ENCODE peak calls at places on chromosomes 1 and 21, in five cellular contexts. L is H1, G is K562, N is GM12878, M is HepG2. P is an unnamed sample.

GRCh38 chr1:4695241-4695640 is 40.8 kb downstream of the AJAP1 start:
- DNase-seq in L (no peak), G (no peak), N (no peak), M (no peak), P (no peak)

GRCh38 chr1:89998306-89998705 is 3.4 kb downstream of the ZNF326 start:
- DNase-seq in L (no peak), G (no peak), N (no peak), M (no peak), P (no peak)

GRCh38 chr21:31586118-31586517 is 73.4 kb upstream of the SOD1 start:
- DNase-seq in L (no peak), G (no peak), N (no peak), M (no peak), P (no peak)

GRCh38 chr1:115063238-115063901 is 25.9 kb downstream of the TSPAN2 start:
- DNase-seq in L (no peak), G (no peak), N (no peak), M (no peak), P (no peak)

GRCh38 chr1:33867684-33868083 is 3.8 kb downstream of the HMGB4 start:
- DNase-seq in L (no peak), G (no peak), N (no peak), M (no peak), P (no peak)

GRCh38 chr1:59446257-59446901 is 149.5 kb downstream of the FGGY start:
- DNase-seq in L (no peak), G (no peak), N (no peak), M (no peak), P (no peak)

GRCh38 chr1:221949996-221950395 is 208.1 kb upstream of the DUSP10 start:
- DNase-seq in L (no peak), G (no peak), N (no peak), M (no peak), P (no peak)

GRCh38 chr1:153070243-153070642 is 1.2 kb downstream of the SPRR2B start:
- DNase-seq in L (no peak), G (no peak), N (no peak), M (no peak), P (no peak)

GRCh38 chr21:39168800-39169199 is 14.5 kb downstream of the PSMG1 start:
- DNase-seq in L (no peak), G (no peak), N (no peak), M (no peak), P (no peak)

GRCh38 chr21:39647476-39647875 is 34.7 kb downstream of the B3GALT5 start:
- DNase-seq in L (no peak), G (no peak), N (no peak), M (no peak), P (no peak)

GRCh38 chr1:15260418-15261154 is 13.6 kb downstream of the FHAD1 start:
- DNase-seq in L (no peak), G (peak), N (no peak), M (peak), P (peak)

GRCh38 chr1:209048961-209049669 is 534.4 kb upstream of the CAMK1G start:
- DNase-seq in L (no peak), G (no peak), N (no peak), M (no peak), P (no peak)

GRCh38 chr1:67171978-67172377 is 5.7 kb downstream of the IL23R start:
- DNase-seq in L (no peak), G (no peak), N (no peak), M (no peak), P (no peak)
- TF ChIP-seq SRF in L (no peak), G (no peak), N (no peak), M (no peak), P (no peak)

GRCh38 chr1:147316968-147317367 is 74.5 kb downstream of the CHD1L start:
- DNase-seq in L (no peak), G (no peak), N (no peak), M (no peak), P (no peak)
- TF ChIP-seq SRF in L (no peak), G (no peak), N (no peak), M (no peak), P (no peak)

GRCh38 chr1:41895552-41895951 is 23.2 kb downstream of the HIVEP3 start:
- DNase-seq in L (no peak), G (peak), N (no peak), M (no peak), P (no peak)
- TF ChIP-seq SRF in L (no peak), G (no peak), N (no peak), M (no peak), P (no peak)

GRCh38 chr1:204836856-204837255 is 33.8 kb upstream of the NFASC start:
- DNase-seq in L (no peak), G (no peak), N (no peak), M (no peak), P (no peak)

GRCh38 chr1:204841316-204841715 is 29.3 kb upstream of the NFASC start:
- DNase-seq in L (no peak), G (no peak), N (no peak), M (no peak), P (no peak)

GRCh38 chr1:204834329-204834728 is 36.3 kb upstream of the NFASC start:
- DNase-seq in L (no peak), G (no peak), N (no peak), M (no peak), P (no peak)

GRCh38 chr1:204834752-204835151 is 35.9 kb upstream of the NFASC start:
- DNase-seq in L (no peak), G (no peak), N (no peak), M (no peak), P (no peak)

GRCh38 chr1:204837440-204838084 is 33.1 kb upstream of the NFASC start:
- DNase-seq in L (no peak), G (peak), N (no peak), M (peak), P (no peak)
- TF ChIP-seq SRF in L (no peak), G (peak), N (no peak), M (no peak), P (no peak)

GRCh38 chr21:45558044-45558721 is 15.9 kb upstream of the SLC19A1 start:
- DNase-seq in L (no peak), G (no peak), N (no peak), M (no peak), P (no peak)

GRCh38 chr21:45560106-45561021 is 18.1 kb upstream of the SLC19A1 start:
- DNase-seq in L (no peak), G (no peak), N (no peak), M (no peak), P (no peak)

GRCh38 chr21:45557611-45558043 is 15.4 kb upstream of the SLC19A1 start:
- DNase-seq in L (no peak), G (no peak), N (no peak), M (no peak), P (no peak)

GRCh38 chr21:45556645-45557601 is 14.7 kb upstream of the SLC19A1 start:
- DNase-seq in L (no peak), G (peak), N (no peak), M (no peak), P (no peak)

GRCh38 chr21:45559216-45560105 is 17.2 kb upstream of the SLC19A1 start:
- DNase-seq in L (no peak), G (no peak), N (no peak), M (no peak), P (no peak)
- TF ChIP-seq SRF in L (no peak), G (no peak), N (no peak), M (no peak), P (no peak)

GRCh38 chr1:52842643-52843310 is at the start of gene ZYG11A:
- DNase-seq in L (peak), G (peak), N (no peak), M (peak), P (no peak)
- TF ChIP-seq SRF in L (no peak), G (no peak), N (no peak), M (no peak), P (no peak)

GRCh38 chr1:31412732-31413404 is at the start of gene SERINC2:
- DNase-seq in L (no peak), G (peak), N (no peak), M (no peak), P (no peak)
- TF ChIP-seq SRF in L (no peak), G (no peak), N (no peak), M (no peak), P (no peak)

GRCh38 chr1:202278751-202279150 is 63.0 kb downstream of the UBE2T start:
- DNase-seq in L (no peak), G (no peak), N (no peak), M (no peak), P (no peak)
- TF ChIP-seq SRF in L (no peak), G (no peak), N (no peak), M (no peak), P (no peak)

GRCh38 chr21:41659791-41660560 is 106.9 kb downstream of the RIPK4 start:
- DNase-seq in L (no peak), G (peak), N (no peak), M (peak), P (no peak)
- TF ChIP-seq SRF in L (no peak), G (no peak), N (no peak), M (no peak), P (no peak)

GRCh38 chr1:196387766-196388165 is 220.5 kb downstream of the KCNT2 start:
- DNase-seq in L (no peak), G (no peak), N (no peak), M (no peak), P (no peak)
- TF ChIP-seq SRF in L (no peak), G (no peak), N (no peak), M (no peak), P (no peak)

P was measured in HCT116.